ENCODE peak calls at places on chromosomes 12 and 14, in five cellular contexts. Z is neuronal stem cell, D is H1, R is trophoblast cell, Q is H9. C is an unnamed sample.

GRCh38 chr12:4450551-4451112 is 5.0 kb upstream of the FGF6 start:
- DNase-seq in Z (no peak), D (peak), R (no peak), Q (peak), C (no peak)

GRCh38 chr12:26283617-26284016 is 88.2 kb downstream of the SSPN start:
- DNase-seq in R (no peak), Q (no peak), Z (no peak), D (no peak), C (no peak)

GRCh38 chr12:22333751-22334695 is 484 bp downstream of the ST8SIA1 start:
- DNase-seq in Z (peak), D (no peak), R (no peak), Q (peak), C (no peak)

GRCh38 chr12:82326905-82327503 is 31.2 kb downstream of the CCDC59 start:
- DNase-seq in Z (no peak), R (peak), D (no peak), Q (no peak), C (peak)

GRCh38 chr12:51391047-51391837 is at the start of gene GALNT6:
- DNase-seq in Q (peak), R (peak), D (peak), Z (peak), C (peak)

GRCh38 chr12:19988918-19989317 is 379.4 kb upstream of the PDE3A start:
- DNase-seq in Q (no peak), Z (no peak), R (no peak), D (no peak), C (no peak)

GRCh38 chr14:40074169-40074568 is 641.9 kb upstream of the FBXO33 start:
- DNase-seq in D (no peak), Q (no peak), Z (no peak), R (peak), C (no peak)

GRCh38 chr12:115697341-115697740 is 580.2 kb downstream of the MED13L start:
- DNase-seq in Z (no peak), Q (no peak), R (no peak), D (no peak), C (peak)

GRCh38 chr14:30196861-30197260 is 269.2 kb upstream of the PRKD1 start:
- DNase-seq in R (no peak), D (no peak), Q (no peak), Z (no peak), C (no peak)

GRCh38 chr12:107362960-107363359 is 269.6 kb upstream of the CRY1 start:
- DNase-seq in R (no peak), Q (no peak), D (no peak), Z (peak), C (no peak)

GRCh38 chr12:51011960-51012359 is 14.2 kb downstream of the SLC11A2 start:
- DNase-seq in R (no peak), Q (no peak), Z (no peak), D (no peak), C (no peak)

GRCh38 chr12:115468087-115468510 is 784.1 kb upstream of the TBX3 start:
- DNase-seq in R (no peak), Z (no peak), Q (peak), D (no peak), C (no peak)

GRCh38 chr14:23044840-23045239 is 2.8 kb downstream of the PSMB11 start:
- DNase-seq in D (no peak), R (no peak), Z (no peak), Q (no peak), C (no peak)

GRCh38 chr14:103257211-103257962 is 76.7 kb upstream of the EIF5 start:
- DNase-seq in Z (no peak), R (peak), D (no peak), Q (no peak), C (peak)

GRCh38 chr14:93892505-93892839 is 34.7 kb upstream of the FAM181A start:
- DNase-seq in R (no peak), Q (no peak), Z (no peak), D (no peak), C (no peak)

GRCh38 chr12:50932787-50933280 is 19.5 kb upstream of the HIGD1C start:
- DNase-seq in Q (no peak), Z (no peak), D (no peak), R (no peak), C (no peak)

GRCh38 chr14:62098357-62098756 is 336.1 kb downstream of the SNAPC1 start:
- DNase-seq in D (no peak), Z (no peak), Q (no peak), R (no peak), C (no peak)

GRCh38 chr14:95275507-95275906 is 44.2 kb downstream of the CLMN start:
- DNase-seq in R (peak), Z (no peak), D (no peak), Q (no peak), C (no peak)

GRCh38 chr12:79834712-79835376 is 100.1 kb downstream of the PPP1R12A start:
- DNase-seq in R (no peak), Z (no peak), D (no peak), Q (no peak), C (no peak)

GRCh38 chr14:88993946-88994345 is 169.5 kb downstream of the TTC8 start:
- DNase-seq in Z (no peak), R (peak), D (no peak), Q (no peak), C (no peak)

GRCh38 chr14:102317564-102318248 is 1.8 kb upstream of the ZNF839 start:
- DNase-seq in D (no peak), Q (no peak), Z (no peak), R (peak), C (no peak)

GRCh38 chr14:93788557-93789365 is 476 bp upstream of the PRIMA1 start:
- DNase-seq in D (no peak), Z (peak), R (no peak), Q (peak), C (no peak)

GRCh38 chr12:67599691-67600090 is 48.9 kb upstream of the DYRK2 start:
- DNase-seq in D (no peak), Z (no peak), R (no peak), Q (no peak), C (no peak)

GRCh38 chr12:75656650-75657049 is 145.2 kb upstream of the KRR1 start:
- DNase-seq in R (peak), Q (no peak), Z (no peak), D (no peak), C (peak)

GRCh38 chr14:35576260-35576659 is 42.3 kb downstream of the INSM2 start:
- DNase-seq in Z (no peak), D (no peak), Q (no peak), R (no peak), C (no peak)

GRCh38 chr14:96592591-96593388 is 90.6 kb downstream of the PAPOLA start:
- DNase-seq in R (peak), Z (peak), Q (no peak), D (peak), C (no peak)

GRCh38 chr14:22819191-22819988 is 4.2 kb upstream of the SLC7A7 start:
- DNase-seq in Q (peak), Z (no peak), D (no peak), R (peak), C (peak)

GRCh38 chr12:65319680-65320193 is 41.3 kb downstream of the MSRB3 start:
- DNase-seq in D (no peak), Z (no peak), Q (no peak), R (peak), C (no peak)

GRCh38 chr12:131636940-131637750 is 73.7 kb upstream of the SFSWAP start:
- DNase-seq in Q (no peak), R (no peak), D (no peak), Z (no peak), C (no peak)

GRCh38 chr12:26130728-26131127 is 5.9 kb upstream of the BHLHE41 start:
- DNase-seq in R (no peak), D (no peak), Q (no peak), Z (no peak), C (no peak)

GRCh38 chr12:56151672-56152131 is 685 bp upstream of the MYL6B start:
- DNase-seq in Q (peak), D (no peak), Z (no peak), R (peak), C (no peak)

GRCh38 chr12:13171921-13172859 is 24.3 kb upstream of the EMP1 start:
- DNase-seq in Z (no peak), D (no peak), R (peak), Q (peak), C (peak)

GRCh38 chr12:83389237-83389996 is 702.7 kb downstream of the TMTC2 start:
- DNase-seq in R (peak), Q (peak), D (peak), Z (peak), C (no peak)

GRCh38 chr12:26017484-26018211 is 59.2 kb downstream of the RASSF8 start:
- DNase-seq in R (peak), D (no peak), Z (peak), Q (peak), C (peak)

GRCh38 chr12:3658327-3659163 is 94.4 kb downstream of the CRACR2A start:
- DNase-seq in Z (peak), D (peak), R (peak), Q (peak), C (peak)

GRCh38 chr12:110340706-110341105 is 59.7 kb downstream of the ATP2A2 start:
- DNase-seq in D (no peak), R (peak), Q (no peak), Z (no peak), C (no peak)

GRCh38 chr12:75602111-75602510 is 90.7 kb upstream of the KRR1 start:
- DNase-seq in D (no peak), Z (no peak), R (no peak), Q (no peak), C (no peak)

GRCh38 chr14:103433902-103434563 is 48.8 kb downstream of the MARK3 start:
- DNase-seq in Q (no peak), R (no peak), D (no peak), Z (no peak), C (no peak)

GRCh38 chr12:107322063-107322462 is 228.7 kb upstream of the CRY1 start:
- DNase-seq in R (no peak), Q (no peak), Z (no peak), D (no peak), C (no peak)

GRCh38 chr12:121982950-121983349 is 38.7 kb upstream of the BCL7A start:
- DNase-seq in R (no peak), D (no peak), Z (no peak), Q (no peak), C (no peak)

GRCh38 chr12:121980892-121981272 is 40.8 kb upstream of the BCL7A start:
- DNase-seq in D (no peak), Q (no peak), R (no peak), Z (no peak), C (no peak)

GRCh38 chr12:121986494-121987245 is 35.0 kb upstream of the BCL7A start:
- DNase-seq in Q (no peak), D (no peak), Z (no peak), R (no peak), C (no peak)

GRCh38 chr12:121981456-121981855 is 40.2 kb upstream of the BCL7A start:
- DNase-seq in D (no peak), Q (no peak), Z (no peak), R (no peak), C (no peak)

GRCh38 chr12:121983546-121984205 is 38.0 kb upstream of the BCL7A start:
- DNase-seq in D (no peak), Z (no peak), R (no peak), Q (no peak), C (no peak)
- H2BK12ac ChIP-seq in D (no peak), Z (no peak), R (no peak), Q (no peak), C (no peak)

GRCh38 chr12:102182635-102183034 is 15.0 kb downstream of the PMCH start:
- DNase-seq in Q (no peak), D (no peak), R (no peak), Z (no peak), C (no peak)
- H2BK12ac ChIP-seq in Q (no peak), D (no peak), R (no peak), Z (no peak), C (no peak)

DNA sequence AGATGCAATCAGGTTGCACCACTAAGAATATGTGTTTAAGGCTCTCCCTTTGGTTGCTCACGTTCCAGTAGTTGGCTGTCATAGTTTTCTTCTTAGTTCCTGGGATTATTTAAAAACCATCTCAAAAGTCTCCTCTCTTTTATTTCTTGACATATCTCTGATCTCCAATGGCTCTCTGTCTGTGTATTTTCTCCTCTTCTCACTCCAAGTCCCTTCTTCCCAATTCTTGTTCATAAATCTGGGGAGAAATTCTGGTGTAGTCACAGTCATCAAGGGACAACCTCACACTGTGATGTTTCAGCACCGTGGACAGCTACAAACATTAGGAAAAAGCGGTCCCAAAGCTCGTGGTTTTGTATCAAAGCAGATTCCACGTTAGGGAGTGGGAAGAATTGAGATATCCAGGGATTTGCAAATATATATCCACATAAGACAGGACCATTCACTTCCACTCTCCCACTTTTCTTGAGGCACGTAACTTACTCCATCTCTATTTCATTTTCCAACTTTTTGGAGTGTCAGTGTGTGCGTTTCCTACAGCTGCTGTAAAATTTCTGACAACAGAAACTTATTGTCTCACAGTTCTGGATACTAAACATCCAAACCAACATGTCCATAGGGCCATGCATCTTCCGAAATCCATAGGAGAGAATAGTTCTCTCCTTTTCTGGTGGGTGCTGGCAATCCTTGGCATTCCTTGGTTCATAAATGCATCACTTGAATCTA is 80.6 kb upstream of the TMEM233 start:
- DNase-seq in Z (peak), D (no peak), R (peak), Q (no peak), C (no peak)
- H2BK12ac ChIP-seq in Z (no peak), D (no peak), R (no peak), Q (no peak), C (no peak)

DNA sequence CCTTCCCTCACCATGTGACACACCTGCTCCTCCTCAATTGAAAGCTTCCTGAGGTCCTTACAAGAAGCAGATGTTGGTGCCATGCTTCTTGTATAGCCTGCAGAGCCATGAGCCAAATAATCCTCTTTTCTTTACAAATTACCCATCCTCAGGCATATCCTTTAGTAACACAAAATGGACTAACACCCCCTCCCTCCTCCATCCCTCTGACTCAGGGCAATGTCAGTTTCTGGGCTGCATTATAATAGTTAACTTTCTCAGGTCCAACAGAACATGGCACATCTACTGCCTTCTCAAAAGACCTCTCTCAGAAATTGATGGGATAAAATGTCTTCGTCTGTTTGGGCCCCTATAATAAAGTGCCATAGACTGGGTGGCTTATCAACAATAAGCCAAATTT is 287.0 kb downstream of the DPF3 start:
- DNase-seq in R (no peak), D (no peak), Q (no peak), Z (no peak), C (no peak)
- H2BK12ac ChIP-seq in R (no peak), D (no peak), Q (no peak), Z (no peak), C (peak)

GRCh38 chr14:90341784-90342183 is 10.0 kb upstream of the NRDE2 start:
- DNase-seq in D (no peak), R (no peak), Q (no peak), Z (no peak), C (no peak)

GRCh38 chr14:90348270-90348669 is 16.5 kb upstream of the NRDE2 start:
- DNase-seq in Z (no peak), D (no peak), R (no peak), Q (no peak), C (no peak)

GRCh38 chr14:90342327-90342726 is 10.6 kb upstream of the NRDE2 start:
- DNase-seq in Q (no peak), D (no peak), R (no peak), Z (no peak), C (no peak)

GRCh38 chr14:90344285-90344684 is 12.5 kb upstream of the NRDE2 start:
- DNase-seq in R (peak), D (no peak), Z (no peak), Q (no peak), C (no peak)

GRCh38 chr14:90344920-90345557 is 13.3 kb upstream of the NRDE2 start:
- DNase-seq in Z (no peak), D (no peak), Q (no peak), R (no peak), C (no peak)
- H2BK12ac ChIP-seq in Z (no peak), D (no peak), Q (no peak), R (no peak), C (no peak)

GRCh38 chr14:68665116-68665515 is 127.8 kb downstream of the ZFP36L1 start:
- DNase-seq in Z (no peak), Q (no peak), D (no peak), R (no peak), C (no peak)

GRCh38 chr14:68661226-68662225 is 131.3 kb downstream of the ZFP36L1 start:
- DNase-seq in Z (no peak), D (no peak), Q (no peak), R (no peak), C (no peak)

GRCh38 chr14:68664225-68664681 is 128.6 kb downstream of the ZFP36L1 start:
- DNase-seq in R (no peak), Z (no peak), D (no peak), Q (no peak), C (no peak)

GRCh38 chr14:68662395-68662794 is 130.5 kb downstream of the ZFP36L1 start:
- DNase-seq in R (no peak), Z (no peak), D (no peak), Q (no peak), C (no peak)

GRCh38 chr14:68663385-68664076 is 129.3 kb downstream of the ZFP36L1 start:
- DNase-seq in R (no peak), Q (no peak), D (no peak), Z (no peak), C (no peak)
- H2BK12ac ChIP-seq in R (peak), Q (no peak), D (no peak), Z (no peak), C (peak)

GRCh38 chr12:105946541-105946940 is 192.2 kb downstream of the NUAK1 start:
- DNase-seq in Q (no peak), D (no peak), R (no peak), Z (no peak), C (no peak)

GRCh38 chr12:105947906-105948305 is 190.8 kb downstream of the NUAK1 start:
- DNase-seq in Q (no peak), R (no peak), Z (no peak), D (no peak), C (no peak)

GRCh38 chr12:105944628-105945027 is 194.1 kb downstream of the NUAK1 start:
- DNase-seq in R (no peak), Q (no peak), D (no peak), Z (no peak), C (no peak)

GRCh38 chr12:105948331-105948730 is 190.4 kb downstream of the NUAK1 start:
- DNase-seq in Q (no peak), R (no peak), D (no peak), Z (no peak), C (no peak)

GRCh38 chr12:105945935-105946334 is 192.8 kb downstream of the NUAK1 start:
- DNase-seq in Z (no peak), Q (no peak), R (no peak), D (no peak), C (no peak)
- H2BK12ac ChIP-seq in Z (no peak), Q (no peak), R (peak), D (no peak), C (no peak)

GRCh38 chr12:124869011-124869665 is 5.5 kb upstream of the SCARB1 start:
- DNase-seq in R (peak), D (no peak), Q (peak), Z (no peak), C (no peak)
- H2BK12ac ChIP-seq in R (no peak), D (peak), Q (no peak), Z (peak), C (peak)

C was measured in mesenchymal stem cell.